ENCODE peak calls at places on chromosomes 7 and 10, in six cellular contexts. One of them, this sample, is unnamed.

GRCh38 chr10:44774676-44775401 is 136.3 kb upstream of the TMEM72 start:
- DNase-seq in T-helper 2 cell: no peak
- DNase-seq in T-helper 1 cell: no peak
- DNase-seq in PC-3: no peak
- DNase-seq in lower lobe of right lung: no peak
- DNase-seq in AG20443: peak
- DNase-seq in this sample: peak

GRCh38 chr10:31123946-31124345 is 92.3 kb upstream of the ZNF438 start:
- DNase-seq in lower lobe of right lung: no peak
- DNase-seq in AG20443: no peak
- DNase-seq in PC-3: no peak
- DNase-seq in T-helper 1 cell: no peak
- DNase-seq in T-helper 2 cell: no peak
- DNase-seq in this sample: no peak

GRCh38 chr10:112919721-112920120 is 30.3 kb upstream of the TCF7L2 start:
- DNase-seq in T-helper 1 cell: no peak
- DNase-seq in PC-3: peak
- DNase-seq in T-helper 2 cell: no peak
- DNase-seq in AG20443: peak
- DNase-seq in lower lobe of right lung: no peak
- DNase-seq in this sample: peak

GRCh38 chr10:15476337-15476736 is 105.2 kb upstream of the FAM171A1 start:
- DNase-seq in lower lobe of right lung: no peak
- DNase-seq in T-helper 1 cell: no peak
- DNase-seq in T-helper 2 cell: no peak
- DNase-seq in AG20443: no peak
- DNase-seq in PC-3: no peak
- DNase-seq in this sample: no peak

GRCh38 chr7:1919539-1920265 is 249.6 kb downstream of the ELFN1 start:
- DNase-seq in PC-3: no peak
- DNase-seq in AG20443: no peak
- DNase-seq in T-helper 1 cell: no peak
- DNase-seq in T-helper 2 cell: no peak
- DNase-seq in lower lobe of right lung: peak
- DNase-seq in this sample: peak

GRCh38 chr7:696426-697258 is 29.9 kb upstream of the DNAAF5 start:
- DNase-seq in lower lobe of right lung: no peak
- DNase-seq in T-helper 2 cell: no peak
- DNase-seq in AG20443: no peak
- DNase-seq in T-helper 1 cell: no peak
- DNase-seq in PC-3: no peak
- DNase-seq in this sample: peak

GRCh38 chr10:36247478-36247877 is 605.4 kb upstream of the FZD8 start:
- DNase-seq in AG20443: no peak
- DNase-seq in lower lobe of right lung: no peak
- DNase-seq in T-helper 1 cell: no peak
- DNase-seq in PC-3: no peak
- DNase-seq in T-helper 2 cell: no peak
- DNase-seq in this sample: no peak

GRCh38 chr10:91034494-91035157 is 113.7 kb upstream of the ANKRD1 start:
- DNase-seq in AG20443: peak
- DNase-seq in PC-3: peak
- DNase-seq in lower lobe of right lung: peak
- DNase-seq in T-helper 1 cell: no peak
- DNase-seq in T-helper 2 cell: no peak
- DNase-seq in this sample: no peak

GRCh38 chr7:92932450-92932849 is 96.1 kb upstream of the CDK6 start:
- DNase-seq in T-helper 2 cell: no peak
- DNase-seq in AG20443: no peak
- DNase-seq in T-helper 1 cell: no peak
- DNase-seq in lower lobe of right lung: no peak
- DNase-seq in PC-3: no peak
- DNase-seq in this sample: no peak

GRCh38 chr7:158646766-158647474 is 57.7 kb downstream of the NCAPG2 start:
- DNase-seq in AG20443: no peak
- DNase-seq in T-helper 2 cell: no peak
- DNase-seq in T-helper 1 cell: no peak
- DNase-seq in PC-3: peak
- DNase-seq in lower lobe of right lung: no peak
- DNase-seq in this sample: no peak

GRCh38 chr10:16360001-16360400 is 76.8 kb upstream of the PTER start:
- DNase-seq in PC-3: no peak
- DNase-seq in T-helper 2 cell: no peak
- DNase-seq in T-helper 1 cell: no peak
- DNase-seq in lower lobe of right lung: no peak
- DNase-seq in AG20443: no peak
- DNase-seq in this sample: no peak

GRCh38 chr7:147859486-147859885 is 731.1 kb upstream of the C7orf33 start:
- DNase-seq in AG20443: no peak
- DNase-seq in PC-3: no peak
- DNase-seq in T-helper 2 cell: no peak
- DNase-seq in lower lobe of right lung: no peak
- DNase-seq in T-helper 1 cell: no peak
- DNase-seq in this sample: no peak

GRCh38 chr7:832292-832967 is at the start of gene SUN1:
- DNase-seq in T-helper 2 cell: peak
- DNase-seq in T-helper 1 cell: peak
- DNase-seq in AG20443: peak
- DNase-seq in PC-3: peak
- DNase-seq in lower lobe of right lung: no peak
- DNase-seq in this sample: peak

GRCh38 chr7:44285561-44285960 is 39.8 kb downstream of the CAMK2B start:
- DNase-seq in T-helper 1 cell: peak
- DNase-seq in AG20443: no peak
- DNase-seq in lower lobe of right lung: peak
- DNase-seq in PC-3: no peak
- DNase-seq in T-helper 2 cell: no peak
- DNase-seq in this sample: no peak

GRCh38 chr7:151694828-151695580 is 175.3 kb upstream of the RHEB start:
- DNase-seq in AG20443: peak
- DNase-seq in T-helper 2 cell: no peak
- DNase-seq in T-helper 1 cell: no peak
- DNase-seq in lower lobe of right lung: peak
- DNase-seq in PC-3: peak
- DNase-seq in this sample: no peak